ENCODE peak calls at places on chromosomes 1 and 21, in eight cellular contexts. A, Z, G, O, F, K, U and W are unnamed samples.

GRCh38 chr1:236854602-236854978 is 59.5 kb downstream of the MTR start:
- DNase-seq in A (no peak), F (no peak), Z (no peak), U (no peak), O (no peak), K (peak), G (no peak), W (no peak)

GRCh38 chr1:84272401-84272800 is 29.1 kb upstream of the SAMD13 start:
- DNase-seq in A (no peak), O (no peak), Z (no peak), U (no peak), F (peak), G (no peak), K (no peak), W (no peak)

GRCh38 chr1:176857632-176858031 is 306.9 kb downstream of the ASTN1 start:
- DNase-seq in O (no peak), K (peak), G (no peak), A (no peak), U (no peak), F (no peak), Z (no peak), W (no peak)

GRCh38 chr1:157201767-157202166 is 63.6 kb upstream of the ETV3 start:
- DNase-seq in O (no peak), U (no peak), K (no peak), A (no peak), G (no peak), F (no peak), Z (no peak), W (no peak)

GRCh38 chr1:198970919-198971318 is 332.1 kb downstream of the PTPRC start:
- DNase-seq in F (no peak), Z (peak), K (peak), O (no peak), A (no peak), G (no peak), U (no peak), W (no peak)

GRCh38 chr1:44798481-44799365 is 1.5 kb upstream of the PLK3 start:
- DNase-seq in Z (no peak), U (no peak), O (no peak), G (peak), F (no peak), K (no peak), A (no peak), W (peak)

GRCh38 chr21:31929548-31929947 is 56.7 kb downstream of the HUNK start:
- DNase-seq in G (no peak), K (no peak), Z (no peak), O (no peak), A (peak), U (no peak), F (no peak), W (no peak)

GRCh38 chr1:87883906-87884305 is 555.2 kb downstream of the LMO4 start:
- DNase-seq in F (no peak), Z (no peak), U (no peak), O (no peak), K (no peak), G (no peak), A (no peak), W (no peak)

GRCh38 chr1:231240883-231241735 is at the start of gene GNPAT:
- DNase-seq in O (peak), F (peak), G (peak), A (peak), K (peak), U (peak), Z (peak), W (peak)

GRCh38 chr1:28716336-28716735 is 20.4 kb upstream of the YTHDF2 start:
- DNase-seq in G (no peak), O (no peak), K (no peak), F (no peak), A (no peak), U (no peak), Z (no peak), W (no peak)

GRCh38 chr1:182330303-182330702 is 61.3 kb downstream of the GLUL start:
- DNase-seq in F (peak), K (peak), U (no peak), Z (no peak), O (no peak), G (no peak), A (no peak), W (no peak)

GRCh38 chr1:96756789-96757188 is 35.2 kb downstream of the PTBP2 start:
- DNase-seq in U (no peak), F (no peak), Z (no peak), O (no peak), G (no peak), A (no peak), K (no peak), W (no peak)

GRCh38 chr1:168243636-168244212 is 17.9 kb downstream of the SFT2D2 start:
- DNase-seq in U (no peak), O (no peak), A (no peak), F (no peak), K (peak), Z (no peak), G (no peak), W (no peak)

GRCh38 chr1:201880928-201881571 is 7.6 kb upstream of the SHISA4 start:
- DNase-seq in G (no peak), O (no peak), F (no peak), Z (no peak), U (no peak), K (no peak), A (no peak), W (no peak)

GRCh38 chr1:159025043-159025442 is 15.3 kb downstream of the IFI16 start:
- DNase-seq in U (no peak), A (no peak), Z (no peak), G (no peak), O (no peak), F (no peak), K (no peak), W (no peak)

GRCh38 chr1:50420689-50421365 is 2.4 kb downstream of the DMRTA2 start:
- DNase-seq in K (no peak), F (no peak), Z (no peak), O (no peak), A (peak), G (peak), U (no peak), W (no peak)

GRCh38 chr21:24395320-24395933 is 1211.9 kb downstream of the MRPL39 start:
- DNase-seq in O (no peak), A (no peak), G (no peak), K (no peak), F (no peak), U (no peak), Z (no peak), W (no peak)

GRCh38 chr1:234222561-234223280 is 150.5 kb upstream of the COA6 start:
- DNase-seq in F (no peak), O (no peak), U (no peak), G (no peak), A (no peak), Z (no peak), K (no peak), W (no peak)

GRCh38 chr1:174232761-174233160 is 73.4 kb downstream of the RABGAP1L start:
- DNase-seq in U (no peak), Z (no peak), F (no peak), G (no peak), A (no peak), K (no peak), O (no peak), W (no peak)

GRCh38 chr1:67688526-67689219 is 3.7 kb downstream of the GADD45A start:
- DNase-seq in A (no peak), O (no peak), Z (no peak), F (no peak), G (no peak), K (no peak), U (no peak), W (no peak)

GRCh38 chr1:160291248-160292220 is 6.6 kb upstream of the PEX19 start:
- DNase-seq in F (peak), K (peak), G (peak), Z (peak), A (peak), O (peak), U (peak), W (peak)

GRCh38 chr1:204984499-204984898 is 58.5 kb upstream of the CNTN2 start:
- DNase-seq in A (no peak), Z (no peak), G (no peak), U (no peak), K (no peak), F (no peak), O (no peak), W (no peak)

GRCh38 chr21:29343517-29343916 is 44.8 kb downstream of the BACH1 start:
- DNase-seq in O (no peak), Z (no peak), K (peak), F (no peak), U (no peak), G (no peak), A (no peak), W (no peak)

GRCh38 chr1:202439308-202439707 is 90.8 kb downstream of the PPP1R12B start:
- DNase-seq in F (no peak), Z (no peak), O (no peak), U (no peak), G (no peak), A (no peak), K (no peak), W (no peak)

GRCh38 chr1:59596432-59596831 is 218.3 kb upstream of the HOOK1 start:
- DNase-seq in K (peak), U (no peak), A (no peak), F (no peak), O (no peak), G (no peak), Z (no peak), W (no peak)

GRCh38 chr1:23286401-23286800 is 57.7 kb downstream of the HNRNPR start:
- DNase-seq in A (no peak), G (no peak), K (peak), F (no peak), Z (no peak), U (no peak), O (no peak), W (no peak)